ENCODE peak calls at places on chromosomes 12 and 14, in five cellular contexts. J, C, W, K and U are unnamed samples.

GRCh38 chr12:95218164-95218851 is 701 bp downstream of the VEZT start:
- DNase-seq in W (peak), K (peak), C (no peak), J (no peak), U (peak)

GRCh38 chr12:4909734-4910501 is at the start of gene KCNA1:
- DNase-seq in K (no peak), J (no peak), C (no peak), W (no peak), U (no peak)

GRCh38 chr14:94036328-94037167 is 10.4 kb downstream of the OTUB2 start:
- DNase-seq in C (peak), J (no peak), W (peak), K (peak), U (peak)

GRCh38 chr12:122944588-122944987 is 21.7 kb downstream of the ABCB9 start:
- DNase-seq in J (peak), K (no peak), C (peak), W (no peak), U (peak)

GRCh38 chr14:89131004-89131750 is 285.9 kb downstream of the FOXN3 start:
- DNase-seq in C (no peak), J (no peak), K (no peak), W (no peak), U (no peak)

GRCh38 chr14:61699092-61699491 is 3.8 kb downstream of the HIF1A start:
- DNase-seq in J (no peak), C (no peak), W (no peak), K (no peak), U (no peak)

GRCh38 chr14:80364274-80364673 is 153.0 kb upstream of the DIO2 start:
- DNase-seq in C (no peak), W (no peak), K (no peak), J (no peak), U (no peak)

GRCh38 chr14:68563256-68564131 is 229.4 kb downstream of the ZFP36L1 start:
- DNase-seq in K (no peak), W (no peak), J (no peak), C (no peak), U (peak)

GRCh38 chr12:85755760-85756159 is 80.4 kb downstream of the RASSF9 start:
- DNase-seq in C (no peak), K (no peak), W (no peak), J (no peak), U (no peak)

GRCh38 chr12:47882796-47883546 is 21.8 kb downstream of the VDR start:
- DNase-seq in K (no peak), W (peak), J (no peak), C (peak), U (peak)

GRCh38 chr14:90521121-90521929 is 124.5 kb downstream of the CALM1 start:
- DNase-seq in K (no peak), C (peak), W (peak), J (no peak), U (peak)

GRCh38 chr12:47304161-47304560 is 224.4 kb upstream of the AMIGO2 start:
- DNase-seq in C (no peak), W (no peak), K (no peak), J (no peak), U (no peak)

GRCh38 chr12:6921996-6922935 is 5.5 kb upstream of the ATN1 start:
- DNase-seq in K (no peak), C (no peak), J (no peak), W (no peak), U (no peak)